ENCODE peak calls at places on chromosomes 13 and 19, in six cellular contexts. One of them, this sample, is unnamed.

GRCh38 chr13:109088528-109088927 is 459.1 kb downstream of the MYO16 start:
- DNase-seq in neural progenitor cell: peak; percentile 5
- DNase-seq in testis: no peak
- DNase-seq in spleen: no peak
- DNase-seq in heart right ventricle: no peak
- DNase-seq in CD8-positive, alpha-beta T cell: no peak
- DNase-seq in this sample: no peak

GRCh38 chr13:26727633-26728032 is 33.0 kb downstream of the GPR12 start:
- DNase-seq in neural progenitor cell: no peak
- DNase-seq in spleen: no peak
- DNase-seq in CD8-positive, alpha-beta T cell: no peak
- DNase-seq in heart right ventricle: no peak
- DNase-seq in testis: no peak
- DNase-seq in this sample: no peak

GRCh38 chr13:41782086-41782485 is 178.8 kb downstream of the VWA8 start:
- DNase-seq in CD8-positive, alpha-beta T cell: no peak
- DNase-seq in spleen: no peak
- DNase-seq in neural progenitor cell: peak; percentile 55
- DNase-seq in heart right ventricle: no peak
- DNase-seq in testis: no peak
- DNase-seq in this sample: no peak

GRCh38 chr19:51354103-51354741 is 12.0 kb downstream of the ETFB start:
- DNase-seq in neural progenitor cell: peak; percentile 56
- DNase-seq in CD8-positive, alpha-beta T cell: no peak
- DNase-seq in testis: no peak
- DNase-seq in spleen: no peak
- DNase-seq in heart right ventricle: no peak
- DNase-seq in this sample: no peak

GRCh38 chr13:81275666-81276258 is 934.8 kb upstream of the SPRY2 start:
- DNase-seq in spleen: no peak
- DNase-seq in CD8-positive, alpha-beta T cell: no peak
- DNase-seq in heart right ventricle: no peak
- DNase-seq in testis: no peak
- DNase-seq in neural progenitor cell: no peak
- DNase-seq in this sample: no peak

GRCh38 chr13:51542358-51542972 is 41.8 kb upstream of the WDFY2 start:
- DNase-seq in spleen: no peak
- DNase-seq in testis: no peak
- DNase-seq in heart right ventricle: no peak
- DNase-seq in CD8-positive, alpha-beta T cell: no peak
- DNase-seq in neural progenitor cell: peak; percentile 51
- DNase-seq in this sample: no peak

GRCh38 chr13:22041741-22042140 is 370.9 kb downstream of the FGF9 start:
- DNase-seq in heart right ventricle: no peak
- DNase-seq in CD8-positive, alpha-beta T cell: no peak
- DNase-seq in testis: no peak
- DNase-seq in spleen: no peak
- DNase-seq in neural progenitor cell: no peak
- DNase-seq in this sample: no peak

GRCh38 chr13:19658192-19658591 is 24.7 kb downstream of the MPHOSPH8 start:
- DNase-seq in CD8-positive, alpha-beta T cell: no peak
- DNase-seq in spleen: no peak
- DNase-seq in neural progenitor cell: no peak
- DNase-seq in testis: no peak
- DNase-seq in heart right ventricle: no peak
- DNase-seq in this sample: no peak

GRCh38 chr13:109145631-109146030 is 516.2 kb downstream of the MYO16 start:
- DNase-seq in testis: peak; percentile 66
- DNase-seq in neural progenitor cell: peak; percentile 70
- DNase-seq in spleen: no peak
- DNase-seq in heart right ventricle: no peak
- DNase-seq in CD8-positive, alpha-beta T cell: no peak
- DNase-seq in this sample: peak; percentile 47

GRCh38 chr13:114259974-114260373 is 21.4 kb upstream of the UPF3A start:
- DNase-seq in CD8-positive, alpha-beta T cell: no peak
- DNase-seq in spleen: no peak
- DNase-seq in testis: no peak
- DNase-seq in heart right ventricle: no peak
- DNase-seq in neural progenitor cell: no peak
- DNase-seq in this sample: no peak

GRCh38 chr13:20796791-20797513 is 23.2 kb upstream of the EEF1AKMT1 start:
- DNase-seq in testis: no peak
- DNase-seq in neural progenitor cell: no peak
- DNase-seq in heart right ventricle: no peak
- DNase-seq in CD8-positive, alpha-beta T cell: no peak
- DNase-seq in spleen: no peak
- DNase-seq in this sample: no peak

GRCh38 chr13:92994056-92994455 is 232.6 kb upstream of the GPC6 start:
- DNase-seq in neural progenitor cell: no peak
- DNase-seq in spleen: no peak
- DNase-seq in testis: no peak
- DNase-seq in CD8-positive, alpha-beta T cell: no peak
- DNase-seq in heart right ventricle: no peak
- DNase-seq in this sample: no peak

GRCh38 chr13:99626461-99627082 is 125.3 kb downstream of the TM9SF2 start:
- DNase-seq in testis: peak; percentile 46
- DNase-seq in spleen: no peak
- DNase-seq in neural progenitor cell: peak; percentile 18
- DNase-seq in heart right ventricle: no peak
- DNase-seq in CD8-positive, alpha-beta T cell: no peak
- DNase-seq in this sample: no peak

GRCh38 chr19:46710687-46711086 is 6.2 kb downstream of the PRKD2 start:
- DNase-seq in CD8-positive, alpha-beta T cell: no peak
- DNase-seq in testis: peak; percentile 51
- DNase-seq in neural progenitor cell: peak; percentile 46
- DNase-seq in heart right ventricle: no peak
- DNase-seq in spleen: no peak
- DNase-seq in this sample: peak; percentile 54

GRCh38 chr19:49441210-49441959 is at the start of gene SLC17A7:
- DNase-seq in spleen: no peak
- DNase-seq in heart right ventricle: peak; percentile 61
- DNase-seq in testis: peak; percentile 64
- DNase-seq in neural progenitor cell: peak; percentile 86
- DNase-seq in CD8-positive, alpha-beta T cell: no peak
- DNase-seq in this sample: peak; percentile 85

DNA sequence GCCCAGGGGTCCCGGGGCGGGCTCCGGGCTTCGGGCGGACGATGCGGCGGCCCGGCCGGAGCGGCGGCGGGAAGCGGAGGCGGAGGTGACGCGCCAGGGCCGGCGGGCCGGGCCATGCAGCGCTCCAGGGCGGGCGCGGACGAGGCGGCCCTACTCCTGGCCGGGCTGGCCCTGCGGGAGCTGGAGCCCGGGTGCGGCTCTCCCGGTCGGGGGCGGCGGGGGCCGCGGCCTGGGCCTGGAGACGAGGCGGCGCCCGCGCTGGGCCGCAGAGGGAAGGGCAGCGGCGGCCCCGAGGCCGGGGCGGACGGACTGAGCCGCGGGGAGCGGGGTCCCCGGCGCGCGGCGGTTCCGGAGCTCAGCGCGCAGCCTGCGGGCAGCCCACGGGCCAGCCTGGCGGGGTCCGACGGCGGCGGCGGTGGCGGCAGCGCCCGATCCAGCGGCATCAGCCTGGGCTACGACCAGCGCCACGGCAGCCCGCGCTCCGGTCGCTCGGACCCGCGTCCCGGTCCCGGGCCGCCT is 362 bp downstream of the WTIP start:
- DNase-seq in testis: no peak
- DNase-seq in spleen: no peak
- DNase-seq in heart right ventricle: peak; percentile 46
- DNase-seq in CD8-positive, alpha-beta T cell: no peak
- DNase-seq in neural progenitor cell: no peak
- DNase-seq in this sample: peak; percentile 49
- H3K4me3 ChIP-seq in testis: peak overlapping the region; percentile 62
- H3K4me3 ChIP-seq in spleen: peak overlapping the region; percentile 42
- H3K4me3 ChIP-seq in heart right ventricle: peak overlapping the region; percentile 86
- H3K4me3 ChIP-seq in CD8-positive, alpha-beta T cell: no peak overlapping the region
- H3K4me3 ChIP-seq in neural progenitor cell: peak overlapping the region; percentile 95
- H3K4me3 ChIP-seq in this sample: peak overlapping the region; percentile 95

GRCh38 chr19:42442833-42443232 is at the start of gene CXCL17:
- DNase-seq in neural progenitor cell: no peak
- DNase-seq in testis: no peak
- DNase-seq in spleen: no peak
- DNase-seq in heart right ventricle: no peak
- DNase-seq in CD8-positive, alpha-beta T cell: no peak
- DNase-seq in this sample: no peak

GRCh38 chr19:42443944-42444398 is 1.2 kb upstream of the CXCL17 start:
- DNase-seq in spleen: no peak
- DNase-seq in CD8-positive, alpha-beta T cell: no peak
- DNase-seq in neural progenitor cell: no peak
- DNase-seq in heart right ventricle: no peak
- DNase-seq in testis: no peak
- DNase-seq in this sample: no peak

GRCh38 chr19:42450314-42450934 is 7.7 kb upstream of the CXCL17 start:
- DNase-seq in testis: peak; percentile 91
- DNase-seq in CD8-positive, alpha-beta T cell: peak; percentile 72
- DNase-seq in spleen: peak; percentile 86
- DNase-seq in heart right ventricle: peak; percentile 48
- DNase-seq in neural progenitor cell: peak; percentile 82
- DNase-seq in this sample: peak; percentile 78

GRCh38 chr19:42441047-42441440 is 1.7 kb downstream of the CXCL17 start:
- DNase-seq in CD8-positive, alpha-beta T cell: no peak
- DNase-seq in neural progenitor cell: no peak
- DNase-seq in heart right ventricle: no peak
- DNase-seq in testis: no peak
- DNase-seq in spleen: no peak
- DNase-seq in this sample: no peak

GRCh38 chr19:42445948-42446347 is 3.2 kb upstream of the CXCL17 start:
- DNase-seq in CD8-positive, alpha-beta T cell: no peak
- DNase-seq in spleen: no peak
- DNase-seq in heart right ventricle: no peak
- DNase-seq in neural progenitor cell: no peak
- DNase-seq in testis: no peak
- DNase-seq in this sample: no peak
- H3K9me3 ChIP-seq in CD8-positive, alpha-beta T cell: no peaks in the 10 kb centered on the region
- H3K9me3 ChIP-seq in spleen: no peaks in the 10 kb centered on the region
- H3K9me3 ChIP-seq in heart right ventricle: no peaks in the 10 kb centered on the region
- H3K9me3 ChIP-seq in neural progenitor cell: no peaks in the 10 kb centered on the region
- H3K9me3 ChIP-seq in testis: no peaks in the 10 kb centered on the region
- H3K9me3 ChIP-seq in this sample: no peaks in the 10 kb centered on the region

GRCh38 chr19:6217752-6218403 is 61.9 kb downstream of the MLLT1 start:
- DNase-seq in neural progenitor cell: no peak
- DNase-seq in heart right ventricle: no peak
- DNase-seq in CD8-positive, alpha-beta T cell: no peak
- DNase-seq in testis: no peak
- DNase-seq in spleen: no peak
- DNase-seq in this sample: peak; percentile 66
- H3K4me1 ChIP-seq in neural progenitor cell: peaks cover 19% of the 10 kb centered on the region
- H3K4me1 ChIP-seq in heart right ventricle: peaks cover 55% of the 10 kb centered on the region
- H3K4me1 ChIP-seq in CD8-positive, alpha-beta T cell: no peaks in the 10 kb centered on the region
- H3K4me1 ChIP-seq in testis: peaks cover 53% of the 10 kb centered on the region
- H3K4me1 ChIP-seq in spleen: peaks cover 3% of the 10 kb centered on the region
- H3K4me1 ChIP-seq in this sample: peaks cover 24% of the 10 kb centered on the region

GRCh38 chr19:11596156-11596555 is 1.1 kb upstream of the ZNF627 start:
- DNase-seq in neural progenitor cell: no peak
- DNase-seq in heart right ventricle: no peak
- DNase-seq in testis: no peak
- DNase-seq in CD8-positive, alpha-beta T cell: no peak
- DNase-seq in spleen: no peak
- DNase-seq in this sample: no peak

GRCh38 chr19:11598103-11598483 is 810 bp downstream of the ZNF627 start:
- DNase-seq in CD8-positive, alpha-beta T cell: no peak
- DNase-seq in heart right ventricle: no peak
- DNase-seq in spleen: no peak
- DNase-seq in neural progenitor cell: no peak
- DNase-seq in testis: no peak
- DNase-seq in this sample: no peak

GRCh38 chr19:11597202-11598102 is at the start of gene ZNF627:
- DNase-seq in CD8-positive, alpha-beta T cell: peak; percentile 94
- DNase-seq in spleen: peak; percentile 98
- DNase-seq in neural progenitor cell: peak; percentile 100
- DNase-seq in testis: peak; percentile 100
- DNase-seq in heart right ventricle: peak; percentile 98
- DNase-seq in this sample: peak; percentile 100

GRCh38 chr19:11594084-11594483 is 3.2 kb upstream of the ZNF627 start:
- DNase-seq in testis: no peak
- DNase-seq in CD8-positive, alpha-beta T cell: no peak
- DNase-seq in heart right ventricle: no peak
- DNase-seq in neural progenitor cell: no peak
- DNase-seq in spleen: no peak
- DNase-seq in this sample: no peak

GRCh38 chr19:11598746-11599145 is 1.5 kb downstream of the ZNF627 start:
- DNase-seq in testis: no peak
- DNase-seq in heart right ventricle: no peak
- DNase-seq in CD8-positive, alpha-beta T cell: no peak
- DNase-seq in neural progenitor cell: no peak
- DNase-seq in spleen: no peak
- DNase-seq in this sample: no peak
- H3K4me3 ChIP-seq in testis: no peak overlapping the region
- H3K4me3 ChIP-seq in heart right ventricle: no peak overlapping the region
- H3K4me3 ChIP-seq in CD8-positive, alpha-beta T cell: no peak overlapping the region
- H3K4me3 ChIP-seq in neural progenitor cell: peak overlapping the region; percentile 88
- H3K4me3 ChIP-seq in spleen: no peak overlapping the region
- H3K4me3 ChIP-seq in this sample: no peak overlapping the region

DNA sequence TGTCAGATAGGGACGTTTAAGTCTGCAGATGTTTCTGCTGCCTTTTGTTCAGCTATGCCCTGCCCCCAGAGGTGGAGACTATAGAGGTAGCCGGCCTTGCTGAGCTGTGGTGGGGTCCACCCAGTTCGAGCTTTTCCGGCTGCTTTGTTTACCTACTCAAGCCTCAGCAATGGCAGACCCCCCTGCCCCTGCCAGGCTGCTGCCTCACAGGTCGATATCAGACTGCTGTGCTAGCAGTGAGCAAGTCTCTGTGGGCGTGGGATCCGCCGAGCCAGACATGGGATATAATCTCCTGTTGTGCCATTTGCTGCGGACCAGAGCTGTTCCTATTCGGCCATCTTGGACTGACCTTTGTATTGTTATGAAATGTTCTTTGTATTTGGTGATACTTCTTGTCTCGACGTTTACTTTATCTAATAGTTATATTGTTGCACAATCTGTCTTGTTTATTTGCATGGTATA is 46.3 kb downstream of the NBEA start:
- DNase-seq in CD8-positive, alpha-beta T cell: no peak
- DNase-seq in neural progenitor cell: no peak
- DNase-seq in spleen: no peak
- DNase-seq in heart right ventricle: no peak
- DNase-seq in testis: no peak
- DNase-seq in this sample: no peak
- H3K9me3 ChIP-seq in CD8-positive, alpha-beta T cell: peaks cover 5% of the 10 kb centered on the region
- H3K9me3 ChIP-seq in neural progenitor cell: peaks cover 14% of the 10 kb centered on the region
- H3K9me3 ChIP-seq in spleen: peaks cover 40% of the 10 kb centered on the region
- H3K9me3 ChIP-seq in heart right ventricle: peaks cover 12% of the 10 kb centered on the region
- H3K9me3 ChIP-seq in testis: no peaks in the 10 kb centered on the region
- H3K9me3 ChIP-seq in this sample: no peaks in the 10 kb centered on the region

This sample was measured in right cardiac atrium.